ENCODE peak calls at places on chromosome 15, in six cellular contexts. Y is psoas muscle; S is body of pancreas; E is breast epithelium; K is OCI-LY7; W is CD4-positive, alpha-beta memory T cell. I is an unnamed sample. For H3K36me3 and H3K4me1, the result is how much of the 10 kb centered on the place peaks cover.

GRCh38 chr15:36501063-36501678 is 78.3 kb upstream of the CDIN1 start:
- DNase-seq in Y (no peak), S (peak), E (no peak), K (peak), W (no peak), I (no peak)

GRCh38 chr15:87144775-87145174 is 1065.1 kb downstream of the AGBL1 start:
- DNase-seq in Y (no peak), S (no peak), E (no peak), K (no peak), W (no peak), I (no peak)

GRCh38 chr15:93986400-93986984 is 244.9 kb upstream of the MCTP2 start:
- DNase-seq in Y (no peak), S (no peak), E (no peak), K (no peak), W (no peak), I (no peak)

GRCh38 chr15:70045045-70045444 is 52.7 kb downstream of the TLE3 start:
- DNase-seq in Y (no peak), S (no peak), E (peak), K (no peak), W (no peak), I (no peak)

GRCh38 chr15:57183041-57183440 is 193.3 kb upstream of the CGNL1 start:
- DNase-seq in Y (no peak), S (no peak), E (no peak), K (no peak), W (no peak), I (no peak)

GRCh38 chr15:88645171-88646087 is 6.6 kb downstream of the ISG20 start:
- DNase-seq in Y (no peak), S (no peak), E (no peak), K (peak), W (no peak), I (no peak)

GRCh38 chr15:33729648-33730047 is 238.6 kb upstream of the CHRM5 start:
- DNase-seq in Y (no peak), S (no peak), E (no peak), K (peak), W (no peak), I (no peak)

GRCh38 chr15:38636597-38636996 is 72.0 kb upstream of the RASGRP1 start:
- DNase-seq in Y (no peak), S (no peak), E (no peak), K (no peak), W (no peak), I (no peak)

GRCh38 chr15:36758800-36759199 is 179.4 kb downstream of the CDIN1 start:
- DNase-seq in Y (no peak), S (no peak), E (no peak), K (no peak), W (no peak), I (no peak)

GRCh38 chr15:36331531-36332275 is 247.7 kb upstream of the CDIN1 start:
- DNase-seq in Y (no peak), S (no peak), E (no peak), K (no peak), W (no peak), I (no peak)

GRCh38 chr15:51776952-51777574 is 25.7 kb downstream of the TMOD2 start:
- DNase-seq in Y (no peak), S (peak), E (no peak), K (peak), W (peak), I (peak)

GRCh38 chr15:47742334-47742733 is 25.0 kb downstream of the SEMA6D start:
- DNase-seq in Y (no peak), S (no peak), E (no peak), K (no peak), W (no peak), I (no peak)

GRCh38 chr15:96838088-96838487 is 507.6 kb downstream of the NR2F2 start:
- DNase-seq in Y (no peak), S (no peak), E (no peak), K (no peak), W (no peak), I (no peak)

GRCh38 chr15:44084728-44085127 is 110.3 kb downstream of the FRMD5 start:
- DNase-seq in Y (no peak), S (no peak), E (no peak), K (no peak), W (no peak), I (no peak)

GRCh38 chr15:26869628-26870027 is 2.8 kb downstream of the GABRA5 start:
- DNase-seq in Y (no peak), S (no peak), E (no peak), K (no peak), W (no peak), I (no peak)

GRCh38 chr15:68292967-68293366 is 15.4 kb downstream of the FEM1B start:
- DNase-seq in Y (no peak), S (no peak), E (no peak), K (no peak), W (no peak), I (no peak)

GRCh38 chr15:68290715-68291114 is 13.2 kb downstream of the FEM1B start:
- DNase-seq in Y (no peak), S (no peak), E (no peak), K (no peak), W (no peak), I (no peak)

GRCh38 chr15:68289057-68289456 is 11.5 kb downstream of the FEM1B start:
- DNase-seq in Y (no peak), S (no peak), E (no peak), K (no peak), W (no peak), I (no peak)

GRCh38 chr15:68292157-68292781 is 14.7 kb downstream of the FEM1B start:
- DNase-seq in Y (no peak), S (no peak), E (no peak), K (no peak), W (no peak), I (no peak)

DNA sequence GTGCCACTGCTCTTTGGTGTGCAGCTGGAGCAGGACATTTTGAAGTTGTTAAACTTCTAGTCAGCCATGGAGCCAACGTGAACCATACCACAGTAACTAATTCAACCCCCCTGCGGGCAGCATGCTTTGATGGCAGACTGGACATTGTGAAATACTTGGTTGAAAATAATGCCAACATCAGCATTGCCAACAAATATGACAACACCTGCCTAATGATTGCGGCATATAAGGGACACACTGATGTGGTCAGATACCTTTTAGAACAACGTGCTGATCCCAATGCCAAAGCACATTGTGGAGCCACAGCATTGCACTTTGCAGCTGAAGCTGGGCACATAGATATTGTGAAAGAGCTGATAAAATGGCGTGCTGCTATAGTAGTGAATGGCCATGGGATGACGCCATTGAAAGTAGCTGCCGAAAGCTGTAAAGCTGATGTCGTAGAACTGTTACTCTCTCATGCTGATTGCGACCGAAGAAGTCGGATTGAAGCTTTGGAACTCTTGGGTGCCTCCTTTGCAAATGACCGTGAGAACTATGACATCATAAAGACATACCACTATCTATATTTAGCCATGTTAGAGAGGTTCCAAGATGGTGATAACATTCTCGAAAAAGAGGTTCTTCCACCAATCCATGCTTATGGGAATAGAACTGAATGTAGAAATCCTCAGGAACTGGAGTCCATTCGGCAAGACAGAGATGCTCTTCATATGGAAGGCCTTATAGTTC is 12.2 kb downstream of the FEM1B start:
- DNase-seq in Y (no peak), S (no peak), E (no peak), K (no peak), W (no peak), I (no peak)
- H3K36me3 ChIP-seq in Y (under half), S (under half), E (under half), K (half or more), W (under half), I (under half)

GRCh38 chr15:66876731-66877545 is 174.9 kb downstream of the SMAD6 start:
- DNase-seq in Y (no peak), S (no peak), E (no peak), K (no peak), W (no peak), I (no peak)
- H3K4me1 ChIP-seq in Y (under half), S (under half), E (under half), K (under half), W (under half), I (under half)

DNA sequence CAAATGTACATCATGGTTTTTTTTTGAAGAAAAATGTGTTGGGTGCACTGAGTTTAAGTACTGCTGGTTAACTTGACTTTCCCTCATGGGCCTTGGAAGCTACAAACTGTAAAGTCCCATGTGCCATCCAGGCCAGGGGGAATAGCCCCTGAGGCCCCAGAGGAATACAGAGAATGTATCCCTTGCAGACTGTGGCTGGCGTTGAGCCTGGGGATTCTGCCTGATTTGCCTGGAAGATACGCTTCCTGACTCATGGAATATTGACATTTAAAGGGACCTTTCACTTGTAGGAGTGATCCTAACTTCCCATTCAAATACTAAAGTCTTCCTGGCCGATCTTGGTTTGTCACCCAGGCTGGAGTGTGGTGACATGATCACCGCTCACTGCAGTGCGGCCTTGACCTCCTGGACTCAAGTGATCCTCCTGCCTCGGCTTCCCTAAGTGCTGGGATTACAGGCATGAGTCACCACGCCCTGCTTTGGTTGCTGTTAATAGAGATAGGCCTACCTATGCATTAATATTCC is 42.0 kb downstream of the ADAMTSL3 start:
- DNase-seq in Y (no peak), S (no peak), E (no peak), K (no peak), W (no peak), I (no peak)
- H3K27ac ChIP-seq in Y (no peak), S (no peak), E (no peak), K (no peak), W (no peak), I (peak)

GRCh38 chr15:92929002-92929401 is 28.9 kb downstream of the CHD2 start:
- DNase-seq in Y (no peak), S (no peak), E (no peak), K (no peak), W (no peak), I (no peak)

GRCh38 chr15:92928351-92928750 is 28.2 kb downstream of the CHD2 start:
- DNase-seq in Y (no peak), S (no peak), E (no peak), K (no peak), W (no peak), I (no peak)

GRCh38 chr15:92922405-92923002 is 22.4 kb downstream of the CHD2 start:
- DNase-seq in Y (no peak), S (no peak), E (no peak), K (peak), W (no peak), I (no peak)

GRCh38 chr15:92924216-92924615 is 24.1 kb downstream of the CHD2 start:
- DNase-seq in Y (no peak), S (no peak), E (no peak), K (no peak), W (no peak), I (peak)

DNA sequence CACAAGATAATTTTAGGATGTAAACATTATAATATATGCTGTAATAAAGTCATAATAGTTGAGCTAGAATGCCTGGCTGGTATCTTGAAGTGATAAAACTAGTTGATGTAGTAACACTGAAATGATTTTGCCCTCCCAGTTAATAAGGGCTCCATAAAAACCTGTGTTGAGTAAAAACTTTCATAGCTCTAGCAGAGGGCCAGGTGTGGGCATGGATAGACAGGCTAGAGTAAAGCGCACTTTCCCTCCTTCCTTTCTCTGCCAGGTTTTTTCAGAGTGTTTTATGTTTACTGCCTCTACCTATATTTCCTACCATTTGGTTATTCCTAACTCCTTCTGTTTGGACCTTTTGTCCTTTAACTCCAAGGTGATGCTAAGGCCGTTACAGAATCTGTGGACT is 25.3 kb downstream of the CHD2 start:
- DNase-seq in Y (no peak), S (no peak), E (no peak), K (no peak), W (no peak), I (no peak)
- H3K36me3 ChIP-seq in Y (under half), S (under half), E (under half), K (half or more), W (half or more), I (under half)

GRCh38 chr15:58442122-58442521 is 10.3 kb downstream of the LIPC start:
- DNase-seq in Y (no peak), S (no peak), E (no peak), K (no peak), W (no peak), I (no peak)
- H3K4me1 ChIP-seq in Y (under half), S (under half), E (under half), K (under half), W (under half), I (under half)

GRCh38 chr15:40982855-40983254 is 29.6 kb downstream of the CHAC1 start:
- DNase-seq in Y (no peak), S (no peak), E (no peak), K (no peak), W (no peak), I (peak)
- H3K27ac ChIP-seq in Y (no peak), S (no peak), E (no peak), K (no peak), W (no peak), I (peak)

I was measured in aorta.